ENCODE peak calls at places on chromosomes 12 and 14, in seven cellular contexts. One of them, this sample, is unnamed.

GRCh38 chr12:81644503-81644902 is 114.6 kb downstream of the PPFIA2 start:
- DNase-seq in omental fat pad: no peak
- DNase-seq in stimulated activated CD8-positive, alpha-beta memory T cell treated with anti-CD3 and anti-CD28 coated beads, Interleukin-15, amount 100 ng/mL, for 24 hours: no peak
- DNase-seq in NCI-H1417 treated with DMSO at 0.1 percent for 48 hours: peak; percentile 75
- DNase-seq in AML-193: peak; percentile 59
- DNase-seq in uterus: no peak
- DNase-seq in activated T-cell treated with anti-CD3 and anti-CD28 coated beads, Interleukin-2, amount 50 U/mL, for 4 hours: no peak
- DNase-seq in this sample: no peak

GRCh38 chr12:83866477-83866876 is 1046.1 kb downstream of the SLC6A15 start:
- DNase-seq in omental fat pad: no peak
- DNase-seq in stimulated activated CD8-positive, alpha-beta memory T cell treated with anti-CD3 and anti-CD28 coated beads, Interleukin-15, amount 100 ng/mL, for 24 hours: no peak
- DNase-seq in NCI-H1417 treated with DMSO at 0.1 percent for 48 hours: no peak
- DNase-seq in AML-193: no peak
- DNase-seq in uterus: no peak
- DNase-seq in activated T-cell treated with anti-CD3 and anti-CD28 coated beads, Interleukin-2, amount 50 U/mL, for 4 hours: no peak
- DNase-seq in this sample: no peak

GRCh38 chr12:754238-754816 is 1.9 kb downstream of the WNK1 start:
- DNase-seq in omental fat pad: no peak
- DNase-seq in stimulated activated CD8-positive, alpha-beta memory T cell treated with anti-CD3 and anti-CD28 coated beads, Interleukin-15, amount 100 ng/mL, for 24 hours: no peak
- DNase-seq in NCI-H1417 treated with DMSO at 0.1 percent for 48 hours: no peak
- DNase-seq in AML-193: no peak
- DNase-seq in uterus: no peak
- DNase-seq in activated T-cell treated with anti-CD3 and anti-CD28 coated beads, Interleukin-2, amount 50 U/mL, for 4 hours: peak; percentile 8
- DNase-seq in this sample: no peak

GRCh38 chr12:25257590-25258324 is 7.0 kb upstream of the KRAS start:
- DNase-seq in omental fat pad: no peak
- DNase-seq in stimulated activated CD8-positive, alpha-beta memory T cell treated with anti-CD3 and anti-CD28 coated beads, Interleukin-15, amount 100 ng/mL, for 24 hours: no peak
- DNase-seq in NCI-H1417 treated with DMSO at 0.1 percent for 48 hours: no peak
- DNase-seq in AML-193: no peak
- DNase-seq in uterus: no peak
- DNase-seq in activated T-cell treated with anti-CD3 and anti-CD28 coated beads, Interleukin-2, amount 50 U/mL, for 4 hours: no peak
- DNase-seq in this sample: no peak

GRCh38 chr12:15613981-15614380 is 175.2 kb downstream of the EPS8 start:
- DNase-seq in omental fat pad: no peak
- DNase-seq in stimulated activated CD8-positive, alpha-beta memory T cell treated with anti-CD3 and anti-CD28 coated beads, Interleukin-15, amount 100 ng/mL, for 24 hours: no peak
- DNase-seq in NCI-H1417 treated with DMSO at 0.1 percent for 48 hours: no peak
- DNase-seq in AML-193: no peak
- DNase-seq in uterus: no peak
- DNase-seq in activated T-cell treated with anti-CD3 and anti-CD28 coated beads, Interleukin-2, amount 50 U/mL, for 4 hours: no peak
- DNase-seq in this sample: no peak

GRCh38 chr12:124422142-124422569 is 127.3 kb downstream of the RFLNA start:
- DNase-seq in omental fat pad: no peak
- DNase-seq in stimulated activated CD8-positive, alpha-beta memory T cell treated with anti-CD3 and anti-CD28 coated beads, Interleukin-15, amount 100 ng/mL, for 24 hours: no peak
- DNase-seq in NCI-H1417 treated with DMSO at 0.1 percent for 48 hours: peak; percentile 49
- DNase-seq in AML-193: no peak
- DNase-seq in uterus: peak; percentile 71
- DNase-seq in activated T-cell treated with anti-CD3 and anti-CD28 coated beads, Interleukin-2, amount 50 U/mL, for 4 hours: no peak
- DNase-seq in this sample: peak; percentile 54

GRCh38 chr12:47938093-47938492 is 25.3 kb upstream of the TMEM106C start:
- DNase-seq in omental fat pad: no peak
- DNase-seq in stimulated activated CD8-positive, alpha-beta memory T cell treated with anti-CD3 and anti-CD28 coated beads, Interleukin-15, amount 100 ng/mL, for 24 hours: no peak
- DNase-seq in NCI-H1417 treated with DMSO at 0.1 percent for 48 hours: no peak
- DNase-seq in AML-193: no peak
- DNase-seq in uterus: no peak
- DNase-seq in activated T-cell treated with anti-CD3 and anti-CD28 coated beads, Interleukin-2, amount 50 U/mL, for 4 hours: no peak
- DNase-seq in this sample: no peak

GRCh38 chr12:67241482-67241881 is 27.7 kb upstream of the CAND1 start:
- DNase-seq in omental fat pad: no peak
- DNase-seq in stimulated activated CD8-positive, alpha-beta memory T cell treated with anti-CD3 and anti-CD28 coated beads, Interleukin-15, amount 100 ng/mL, for 24 hours: no peak
- DNase-seq in NCI-H1417 treated with DMSO at 0.1 percent for 48 hours: no peak
- DNase-seq in AML-193: no peak
- DNase-seq in uterus: no peak
- DNase-seq in activated T-cell treated with anti-CD3 and anti-CD28 coated beads, Interleukin-2, amount 50 U/mL, for 4 hours: no peak
- DNase-seq in this sample: no peak

GRCh38 chr14:72634910-72635647 is 258.8 kb downstream of the DPF3 start:
- DNase-seq in omental fat pad: no peak
- DNase-seq in stimulated activated CD8-positive, alpha-beta memory T cell treated with anti-CD3 and anti-CD28 coated beads, Interleukin-15, amount 100 ng/mL, for 24 hours: no peak
- DNase-seq in NCI-H1417 treated with DMSO at 0.1 percent for 48 hours: no peak
- DNase-seq in AML-193: no peak
- DNase-seq in uterus: no peak
- DNase-seq in activated T-cell treated with anti-CD3 and anti-CD28 coated beads, Interleukin-2, amount 50 U/mL, for 4 hours: no peak
- DNase-seq in this sample: no peak

GRCh38 chr12:115440438-115440837 is 756.5 kb upstream of the TBX3 start:
- DNase-seq in omental fat pad: no peak
- DNase-seq in stimulated activated CD8-positive, alpha-beta memory T cell treated with anti-CD3 and anti-CD28 coated beads, Interleukin-15, amount 100 ng/mL, for 24 hours: no peak
- DNase-seq in NCI-H1417 treated with DMSO at 0.1 percent for 48 hours: no peak
- DNase-seq in AML-193: no peak
- DNase-seq in uterus: peak; percentile 24
- DNase-seq in activated T-cell treated with anti-CD3 and anti-CD28 coated beads, Interleukin-2, amount 50 U/mL, for 4 hours: no peak
- DNase-seq in this sample: peak; percentile 31

GRCh38 chr14:105409379-105409778 is 10.2 kb upstream of the MTA1 start:
- DNase-seq in omental fat pad: no peak
- DNase-seq in stimulated activated CD8-positive, alpha-beta memory T cell treated with anti-CD3 and anti-CD28 coated beads, Interleukin-15, amount 100 ng/mL, for 24 hours: no peak
- DNase-seq in NCI-H1417 treated with DMSO at 0.1 percent for 48 hours: no peak
- DNase-seq in AML-193: no peak
- DNase-seq in uterus: no peak
- DNase-seq in activated T-cell treated with anti-CD3 and anti-CD28 coated beads, Interleukin-2, amount 50 U/mL, for 4 hours: no peak
- DNase-seq in this sample: no peak

GRCh38 chr12:473863-474577 is 14.3 kb downstream of the B4GALNT3 start:
- DNase-seq in omental fat pad: no peak
- DNase-seq in stimulated activated CD8-positive, alpha-beta memory T cell treated with anti-CD3 and anti-CD28 coated beads, Interleukin-15, amount 100 ng/mL, for 24 hours: no peak
- DNase-seq in NCI-H1417 treated with DMSO at 0.1 percent for 48 hours: no peak
- DNase-seq in AML-193: no peak
- DNase-seq in uterus: no peak
- DNase-seq in activated T-cell treated with anti-CD3 and anti-CD28 coated beads, Interleukin-2, amount 50 U/mL, for 4 hours: no peak
- DNase-seq in this sample: no peak

GRCh38 chr12:123269980-123270379 is 1.7 kb downstream of the CDK2AP1 start:
- DNase-seq in omental fat pad: no peak
- DNase-seq in stimulated activated CD8-positive, alpha-beta memory T cell treated with anti-CD3 and anti-CD28 coated beads, Interleukin-15, amount 100 ng/mL, for 24 hours: no peak
- DNase-seq in NCI-H1417 treated with DMSO at 0.1 percent for 48 hours: no peak
- DNase-seq in AML-193: no peak
- DNase-seq in uterus: no peak
- DNase-seq in activated T-cell treated with anti-CD3 and anti-CD28 coated beads, Interleukin-2, amount 50 U/mL, for 4 hours: no peak
- DNase-seq in this sample: peak; percentile 32

GRCh38 chr14:81408595-81408994 is 8.5 kb upstream of the STON2 start:
- DNase-seq in omental fat pad: no peak
- DNase-seq in stimulated activated CD8-positive, alpha-beta memory T cell treated with anti-CD3 and anti-CD28 coated beads, Interleukin-15, amount 100 ng/mL, for 24 hours: no peak
- DNase-seq in NCI-H1417 treated with DMSO at 0.1 percent for 48 hours: no peak
- DNase-seq in AML-193: no peak
- DNase-seq in uterus: no peak
- DNase-seq in activated T-cell treated with anti-CD3 and anti-CD28 coated beads, Interleukin-2, amount 50 U/mL, for 4 hours: no peak
- DNase-seq in this sample: no peak

GRCh38 chr12:47851303-47851952 is 31.7 kb upstream of the HDAC7 start:
- DNase-seq in omental fat pad: no peak
- DNase-seq in stimulated activated CD8-positive, alpha-beta memory T cell treated with anti-CD3 and anti-CD28 coated beads, Interleukin-15, amount 100 ng/mL, for 24 hours: no peak
- DNase-seq in NCI-H1417 treated with DMSO at 0.1 percent for 48 hours: no peak
- DNase-seq in AML-193: no peak
- DNase-seq in uterus: no peak
- DNase-seq in activated T-cell treated with anti-CD3 and anti-CD28 coated beads, Interleukin-2, amount 50 U/mL, for 4 hours: no peak
- DNase-seq in this sample: no peak

GRCh38 chr14:100994757-100995156 is 91.2 kb upstream of the RTL1 start:
- DNase-seq in omental fat pad: no peak
- DNase-seq in stimulated activated CD8-positive, alpha-beta memory T cell treated with anti-CD3 and anti-CD28 coated beads, Interleukin-15, amount 100 ng/mL, for 24 hours: no peak
- DNase-seq in NCI-H1417 treated with DMSO at 0.1 percent for 48 hours: no peak
- DNase-seq in AML-193: no peak
- DNase-seq in uterus: no peak
- DNase-seq in activated T-cell treated with anti-CD3 and anti-CD28 coated beads, Interleukin-2, amount 50 U/mL, for 4 hours: no peak
- DNase-seq in this sample: no peak

GRCh38 chr14:28975084-28975483 is 208.5 kb downstream of the FOXG1 start:
- DNase-seq in omental fat pad: no peak
- DNase-seq in stimulated activated CD8-positive, alpha-beta memory T cell treated with anti-CD3 and anti-CD28 coated beads, Interleukin-15, amount 100 ng/mL, for 24 hours: no peak
- DNase-seq in NCI-H1417 treated with DMSO at 0.1 percent for 48 hours: no peak
- DNase-seq in AML-193: no peak
- DNase-seq in uterus: no peak
- DNase-seq in activated T-cell treated with anti-CD3 and anti-CD28 coated beads, Interleukin-2, amount 50 U/mL, for 4 hours: no peak
- DNase-seq in this sample: no peak

GRCh38 chr12:109612975-109613502 is 39.4 kb downstream of the MVK start:
- DNase-seq in omental fat pad: no peak
- DNase-seq in stimulated activated CD8-positive, alpha-beta memory T cell treated with anti-CD3 and anti-CD28 coated beads, Interleukin-15, amount 100 ng/mL, for 24 hours: no peak
- DNase-seq in NCI-H1417 treated with DMSO at 0.1 percent for 48 hours: no peak
- DNase-seq in AML-193: no peak
- DNase-seq in uterus: no peak
- DNase-seq in activated T-cell treated with anti-CD3 and anti-CD28 coated beads, Interleukin-2, amount 50 U/mL, for 4 hours: no peak
- DNase-seq in this sample: peak; percentile 44

GRCh38 chr14:56379956-56380355 is 199.6 kb upstream of the TMEM260 start:
- DNase-seq in omental fat pad: no peak
- DNase-seq in stimulated activated CD8-positive, alpha-beta memory T cell treated with anti-CD3 and anti-CD28 coated beads, Interleukin-15, amount 100 ng/mL, for 24 hours: no peak
- DNase-seq in NCI-H1417 treated with DMSO at 0.1 percent for 48 hours: no peak
- DNase-seq in AML-193: no peak
- DNase-seq in uterus: no peak
- DNase-seq in activated T-cell treated with anti-CD3 and anti-CD28 coated beads, Interleukin-2, amount 50 U/mL, for 4 hours: no peak
- DNase-seq in this sample: no peak

GRCh38 chr14:70489579-70490175 is 37.7 kb downstream of the ADAM21 start:
- DNase-seq in omental fat pad: no peak
- DNase-seq in stimulated activated CD8-positive, alpha-beta memory T cell treated with anti-CD3 and anti-CD28 coated beads, Interleukin-15, amount 100 ng/mL, for 24 hours: no peak
- DNase-seq in NCI-H1417 treated with DMSO at 0.1 percent for 48 hours: no peak
- DNase-seq in AML-193: no peak
- DNase-seq in uterus: no peak
- DNase-seq in activated T-cell treated with anti-CD3 and anti-CD28 coated beads, Interleukin-2, amount 50 U/mL, for 4 hours: no peak
- DNase-seq in this sample: no peak

GRCh38 chr12:49825360-49825970 is 2.7 kb downstream of the NCKAP5L start:
- DNase-seq in omental fat pad: no peak
- DNase-seq in stimulated activated CD8-positive, alpha-beta memory T cell treated with anti-CD3 and anti-CD28 coated beads, Interleukin-15, amount 100 ng/mL, for 24 hours: no peak
- DNase-seq in NCI-H1417 treated with DMSO at 0.1 percent for 48 hours: no peak
- DNase-seq in AML-193: peak; percentile 57
- DNase-seq in uterus: no peak
- DNase-seq in activated T-cell treated with anti-CD3 and anti-CD28 coated beads, Interleukin-2, amount 50 U/mL, for 4 hours: no peak
- DNase-seq in this sample: no peak

GRCh38 chr14:48035836-48036235 is 360.4 kb upstream of the MDGA2 start:
- DNase-seq in omental fat pad: no peak
- DNase-seq in stimulated activated CD8-positive, alpha-beta memory T cell treated with anti-CD3 and anti-CD28 coated beads, Interleukin-15, amount 100 ng/mL, for 24 hours: no peak
- DNase-seq in NCI-H1417 treated with DMSO at 0.1 percent for 48 hours: no peak
- DNase-seq in AML-193: no peak
- DNase-seq in uterus: no peak
- DNase-seq in activated T-cell treated with anti-CD3 and anti-CD28 coated beads, Interleukin-2, amount 50 U/mL, for 4 hours: no peak
- DNase-seq in this sample: no peak

GRCh38 chr12:91863702-91864101 is 281.9 kb downstream of the BTG1 start:
- DNase-seq in omental fat pad: no peak
- DNase-seq in stimulated activated CD8-positive, alpha-beta memory T cell treated with anti-CD3 and anti-CD28 coated beads, Interleukin-15, amount 100 ng/mL, for 24 hours: no peak
- DNase-seq in NCI-H1417 treated with DMSO at 0.1 percent for 48 hours: no peak
- DNase-seq in AML-193: no peak
- DNase-seq in uterus: no peak
- DNase-seq in activated T-cell treated with anti-CD3 and anti-CD28 coated beads, Interleukin-2, amount 50 U/mL, for 4 hours: no peak
- DNase-seq in this sample: no peak

GRCh38 chr14:95597784-95598204 is 62.9 kb downstream of the GLRX5 start:
- DNase-seq in omental fat pad: no peak
- DNase-seq in stimulated activated CD8-positive, alpha-beta memory T cell treated with anti-CD3 and anti-CD28 coated beads, Interleukin-15, amount 100 ng/mL, for 24 hours: no peak
- DNase-seq in NCI-H1417 treated with DMSO at 0.1 percent for 48 hours: peak; percentile 43
- DNase-seq in AML-193: no peak
- DNase-seq in uterus: no peak
- DNase-seq in activated T-cell treated with anti-CD3 and anti-CD28 coated beads, Interleukin-2, amount 50 U/mL, for 4 hours: no peak
- DNase-seq in this sample: peak; percentile 8

GRCh38 chr12:125418902-125419564 is 353.8 kb downstream of the AACS start:
- DNase-seq in omental fat pad: no peak
- DNase-seq in stimulated activated CD8-positive, alpha-beta memory T cell treated with anti-CD3 and anti-CD28 coated beads, Interleukin-15, amount 100 ng/mL, for 24 hours: no peak
- DNase-seq in NCI-H1417 treated with DMSO at 0.1 percent for 48 hours: no peak
- DNase-seq in AML-193: no peak
- DNase-seq in uterus: no peak
- DNase-seq in activated T-cell treated with anti-CD3 and anti-CD28 coated beads, Interleukin-2, amount 50 U/mL, for 4 hours: no peak
- DNase-seq in this sample: no peak

GRCh38 chr14:76644875-76645518 is 116.3 kb upstream of the VASH1 start:
- DNase-seq in omental fat pad: no peak
- DNase-seq in stimulated activated CD8-positive, alpha-beta memory T cell treated with anti-CD3 and anti-CD28 coated beads, Interleukin-15, amount 100 ng/mL, for 24 hours: no peak
- DNase-seq in NCI-H1417 treated with DMSO at 0.1 percent for 48 hours: peak; percentile 6
- DNase-seq in AML-193: peak; percentile 3
- DNase-seq in uterus: no peak
- DNase-seq in activated T-cell treated with anti-CD3 and anti-CD28 coated beads, Interleukin-2, amount 50 U/mL, for 4 hours: no peak
- DNase-seq in this sample: peak; percentile 45

GRCh38 chr14:97299661-97300060 is 502.5 kb downstream of the VRK1 start:
- DNase-seq in omental fat pad: no peak
- DNase-seq in stimulated activated CD8-positive, alpha-beta memory T cell treated with anti-CD3 and anti-CD28 coated beads, Interleukin-15, amount 100 ng/mL, for 24 hours: no peak
- DNase-seq in NCI-H1417 treated with DMSO at 0.1 percent for 48 hours: no peak
- DNase-seq in AML-193: no peak
- DNase-seq in uterus: no peak
- DNase-seq in activated T-cell treated with anti-CD3 and anti-CD28 coated beads, Interleukin-2, amount 50 U/mL, for 4 hours: no peak
- DNase-seq in this sample: no peak

GRCh38 chr12:94147991-94148840 is at the start of gene PLXNC1:
- DNase-seq in omental fat pad: no peak
- DNase-seq in stimulated activated CD8-positive, alpha-beta memory T cell treated with anti-CD3 and anti-CD28 coated beads, Interleukin-15, amount 100 ng/mL, for 24 hours: peak; percentile 26
- DNase-seq in NCI-H1417 treated with DMSO at 0.1 percent for 48 hours: no peak
- DNase-seq in AML-193: peak; percentile 37
- DNase-seq in uterus: peak; percentile 46
- DNase-seq in activated T-cell treated with anti-CD3 and anti-CD28 coated beads, Interleukin-2, amount 50 U/mL, for 4 hours: peak; percentile 62
- DNase-seq in this sample: no peak

GRCh38 chr12:21585485-21585884 is 19.2 kb downstream of the GYS2 start:
- DNase-seq in omental fat pad: no peak
- DNase-seq in stimulated activated CD8-positive, alpha-beta memory T cell treated with anti-CD3 and anti-CD28 coated beads, Interleukin-15, amount 100 ng/mL, for 24 hours: no peak
- DNase-seq in NCI-H1417 treated with DMSO at 0.1 percent for 48 hours: no peak
- DNase-seq in AML-193: no peak
- DNase-seq in uterus: no peak
- DNase-seq in activated T-cell treated with anti-CD3 and anti-CD28 coated beads, Interleukin-2, amount 50 U/mL, for 4 hours: no peak
- DNase-seq in this sample: no peak

GRCh38 chr14:49999216-49999761 is 106.4 kb downstream of the ARF6 start:
- DNase-seq in omental fat pad: peak; percentile 54
- DNase-seq in stimulated activated CD8-positive, alpha-beta memory T cell treated with anti-CD3 and anti-CD28 coated beads, Interleukin-15, amount 100 ng/mL, for 24 hours: peak; percentile 38
- DNase-seq in NCI-H1417 treated with DMSO at 0.1 percent for 48 hours: no peak
- DNase-seq in AML-193: peak; percentile 82
- DNase-seq in uterus: peak; percentile 67
- DNase-seq in activated T-cell treated with anti-CD3 and anti-CD28 coated beads, Interleukin-2, amount 50 U/mL, for 4 hours: peak; percentile 52
- DNase-seq in this sample: peak; percentile 13

This sample was measured in K562.